ENCODE peak calls at places on chromosomes 6 and 20, in ten cellular contexts. Q is ovary, O is breast epithelium, D is K562, B is H54, C is endothelial cell of umbilical vein, G is Peyer's patch, X is HCT116, A is upper lobe of left lung, K is sigmoid colon. E is an unnamed sample.
A peak's percentile ranks its signal among the peaks of the same experiment; 100 is the strongest.

GRCh38 chr6:35385457-35386202 is 43.3 kb downstream of the PPARD start:
- DNase-seq in Q (peak; percentile 77), O (no peak), D (peak; percentile 42), B (no peak), C (no peak), G (peak; percentile 79), X (no peak), A (no peak), K (peak; percentile 71), E (peak; percentile 43)

GRCh38 chr6:170008386-170008785 is 257.0 kb downstream of the ERMARD start:
- DNase-seq in Q (no peak), O (no peak), D (no peak), B (no peak), C (no peak), G (no peak), X (no peak), A (peak; percentile 13), K (peak; percentile 57), E (no peak)

GRCh38 chr6:4873928-4874327 is 97.7 kb downstream of the CDYL start:
- DNase-seq in Q (no peak), O (no peak), D (no peak), B (no peak), C (no peak), G (no peak), X (no peak), A (no peak), K (no peak), E (no peak)

GRCh38 chr20:43415661-43416430 is 41.9 kb upstream of the SRSF6 start:
- DNase-seq in Q (no peak), O (no peak), D (no peak), B (no peak), C (no peak), G (no peak), X (no peak), A (peak; percentile 34), K (no peak), E (no peak)

GRCh38 chr6:141173529-141173928 is 959.2 kb upstream of the GJE1 start:
- DNase-seq in Q (no peak), O (no peak), D (no peak), B (no peak), C (no peak), G (no peak), X (no peak), A (no peak), K (no peak), E (no peak)

GRCh38 chr20:38166707-38167233 is 1.7 kb upstream of the TGM2 start:
- DNase-seq in Q (no peak), O (no peak), D (no peak), B (no peak), C (no peak), G (no peak), X (no peak), A (no peak), K (peak; percentile 32), E (no peak)

GRCh38 chr6:97305676-97306075 is 22.7 kb upstream of the MMS22L start:
- DNase-seq in Q (no peak), O (no peak), D (no peak), B (no peak), C (no peak), G (no peak), X (no peak), A (no peak), K (no peak), E (no peak)

GRCh38 chr6:15255481-15256414 is 9.9 kb downstream of the JARID2 start:
- DNase-seq in Q (no peak), O (no peak), D (no peak), B (no peak), C (no peak), G (peak; percentile 57), X (no peak), A (no peak), K (no peak), E (no peak)

GRCh38 chr6:3379482-3380060 is 77.3 kb downstream of the SLC22A23 start:
- DNase-seq in Q (no peak), O (no peak), D (no peak), B (no peak), C (no peak), G (no peak), X (no peak), A (no peak), K (peak; percentile 25), E (no peak)

GRCh38 chr20:53960586-53961386 is 109.6 kb downstream of the BCAS1 start:
- DNase-seq in Q (no peak), O (no peak), D (no peak), B (no peak), C (no peak), G (no peak), X (no peak), A (no peak), K (no peak), E (no peak)

GRCh38 chr6:96153775-96154174 is 138.0 kb downstream of the FUT9 start:
- DNase-seq in Q (no peak), O (no peak), D (no peak), B (no peak), C (no peak), G (no peak), X (no peak), A (no peak), K (no peak), E (no peak)

GRCh38 chr6:81552644-81553043 is 199.8 kb downstream of the TENT5A start:
- DNase-seq in Q (no peak), O (no peak), D (no peak), B (no peak), C (no peak), G (no peak), X (no peak), A (no peak), K (no peak), E (no peak)

DNA sequence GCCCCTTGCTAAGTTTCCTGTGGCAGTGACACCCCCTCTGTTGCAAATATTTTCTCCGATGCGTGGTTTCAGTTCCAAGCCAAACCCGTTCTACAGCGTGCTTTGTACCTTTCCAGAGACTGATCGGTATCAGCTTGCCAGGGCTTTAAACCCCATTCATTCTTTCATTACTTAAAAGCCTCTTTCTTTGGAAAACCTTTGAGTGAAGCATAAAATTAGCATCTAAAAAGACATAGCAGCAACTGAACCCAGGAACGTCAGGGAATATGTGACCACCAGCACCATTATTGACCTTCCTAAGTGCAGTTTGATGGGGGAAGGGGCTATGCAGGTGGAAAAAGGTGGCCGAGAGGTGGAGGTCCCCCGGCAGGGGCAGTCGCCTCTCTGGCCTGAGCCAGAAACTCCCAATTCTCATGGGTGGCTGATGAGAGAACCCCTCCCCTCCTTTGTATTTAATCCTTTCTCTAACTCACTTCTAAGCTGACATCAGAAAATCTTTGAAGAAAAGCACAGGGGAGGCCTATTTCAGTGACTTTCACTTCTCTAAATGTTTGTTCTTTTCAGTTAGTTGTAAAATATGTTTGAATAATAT is 89.4 kb downstream of the RSPH3 start:
- DNase-seq in Q (no peak), O (peak; percentile 35), D (no peak), B (no peak), C (no peak), G (no peak), X (no peak), A (no peak), K (no peak), E (no peak)
- TF ChIP-seq POLR2A in Q (no peak), O (no peak), D (no peak), B (no peak), C (no peak), G (no peak), X (no peak), A (no peak), K (no peak), E (no peak)

DNA sequence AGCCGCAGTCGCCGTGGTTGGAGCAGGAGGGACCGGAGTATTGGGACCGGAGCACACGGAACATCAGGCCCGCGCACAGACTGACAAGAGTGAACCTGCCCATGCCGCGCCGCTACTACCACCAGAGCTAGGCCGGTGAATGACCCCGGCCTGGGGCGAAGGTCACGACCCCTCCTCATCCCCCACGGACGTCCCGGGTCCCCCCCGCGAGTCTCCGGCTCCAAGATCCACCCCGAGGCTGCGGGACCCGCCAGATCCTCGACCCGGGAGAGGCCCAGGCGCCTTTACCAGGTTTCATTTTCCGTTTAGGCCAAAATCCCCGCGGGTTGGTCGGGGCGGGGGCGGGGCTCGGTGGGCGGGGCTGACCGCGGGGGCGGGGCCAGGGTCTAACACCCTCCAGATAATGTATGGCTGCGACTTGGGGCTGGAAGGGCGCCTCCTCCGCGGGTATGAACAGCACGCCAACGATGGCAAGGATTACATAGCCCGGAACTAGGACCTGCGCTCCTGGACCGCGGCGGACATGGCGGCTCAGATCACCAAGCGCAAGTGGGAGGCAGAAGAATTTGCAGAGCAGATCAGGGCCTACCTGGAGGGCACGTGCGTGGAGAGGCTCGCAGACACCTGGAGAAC is 15.4 kb upstream of the HLA-A start:
- DNase-seq in Q (peak; percentile 84), O (no peak), D (peak; percentile 20), B (no peak), C (peak; percentile 47), G (peak; percentile 89), X (no peak), A (peak; percentile 95), K (peak; percentile 81), E (peak; percentile 44)
- TF ChIP-seq POLR2A in Q (peak; percentile 49), O (no peak), D (no peak), B (no peak), C (no peak), G (peak; percentile 53), X (no peak), A (no peak), K (peak; percentile 39), E (no peak)

DNA sequence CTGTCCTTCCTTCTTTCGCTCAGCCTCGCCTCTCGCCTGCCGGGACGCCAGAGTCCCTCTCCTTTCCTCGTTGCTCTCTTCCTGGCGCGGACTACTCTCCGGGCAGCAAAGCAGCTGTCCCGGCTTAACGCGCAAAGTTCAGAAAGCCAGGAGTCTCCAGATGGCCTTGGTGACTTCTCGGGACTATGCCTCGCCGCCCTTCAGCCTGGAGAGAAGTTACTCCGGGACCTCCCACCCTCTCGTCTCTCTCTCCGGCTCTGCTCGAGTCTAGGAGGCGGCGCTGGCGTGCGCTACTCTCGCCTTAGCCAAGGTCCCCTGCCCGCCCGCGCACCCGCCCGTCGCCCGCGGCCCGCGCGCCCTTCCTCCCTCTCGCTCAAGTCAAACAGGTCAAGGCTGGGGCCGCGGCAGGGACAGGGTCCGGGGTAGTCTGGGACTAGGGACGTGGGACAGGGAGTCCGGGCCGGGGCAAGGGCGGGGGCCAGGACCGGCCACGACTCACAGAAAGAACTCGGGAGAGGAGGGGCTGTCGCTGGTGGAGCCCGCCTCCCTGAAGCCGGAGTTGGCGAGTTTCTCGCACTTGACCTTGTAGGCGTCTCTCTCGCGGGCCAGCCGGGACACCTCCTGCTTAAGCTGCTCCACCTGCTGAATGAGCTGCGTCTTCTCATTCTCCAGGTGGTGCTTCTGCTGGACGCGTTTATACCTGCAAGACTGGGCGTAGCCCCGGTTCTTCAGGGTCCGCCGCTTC is 1.5 kb downstream of the MAFB start:
- DNase-seq in Q (peak; percentile 62), O (peak; percentile 72), D (no peak), B (no peak), C (peak; percentile 52), G (peak; percentile 82), X (no peak), A (peak; percentile 94), K (no peak), E (peak; percentile 51)
- TF ChIP-seq POLR2A in Q (no peak), O (no peak), D (no peak), B (no peak), C (no peak), G (no peak), X (no peak), A (no peak), K (no peak), E (no peak)

DNA sequence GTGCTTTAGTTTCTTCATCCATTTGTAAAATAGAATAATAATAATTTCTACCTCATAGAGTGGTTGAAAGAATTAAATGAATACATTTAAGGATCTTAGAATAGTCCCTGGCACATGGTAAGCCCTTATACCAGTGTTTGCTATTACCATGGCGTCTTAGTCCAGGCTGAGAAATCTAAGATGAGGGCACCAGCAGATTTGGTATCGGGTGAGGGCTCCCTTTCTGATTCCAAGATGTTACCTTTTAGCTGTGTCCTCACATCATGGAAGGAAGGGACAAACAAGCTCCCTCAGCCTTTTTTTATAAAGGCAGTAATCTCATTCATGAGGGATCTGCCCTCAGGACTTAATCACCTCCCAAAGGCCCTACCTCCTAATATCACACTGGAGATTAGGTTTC is 123.9 kb upstream of the FOXO3 start:
- DNase-seq in Q (no peak), O (no peak), D (no peak), B (no peak), C (no peak), G (no peak), X (no peak), A (no peak), K (no peak), E (no peak)
- TF ChIP-seq POLR2A in Q (no peak), O (no peak), D (no peak), B (no peak), C (no peak), G (no peak), X (no peak), A (no peak), K (no peak), E (no peak)